ENCODE peak calls at places on chromosomes 2 and 18, in five cellular contexts. P, Y, X, S and O are unnamed samples.

GRCh38 chr2:217513256-217513655 is 489.5 kb downstream of the TNS1 start:
- DNase-seq in P (no peak), S (no peak), Y (no peak), X (no peak), O (no peak)

GRCh38 chr2:199261936-199262335 is 195.8 kb downstream of the SATB2 start:
- DNase-seq in X (no peak), Y (no peak), S (no peak), P (no peak), O (no peak)

GRCh38 chr2:205808493-205809121 is 126.3 kb downstream of the NRP2 start:
- DNase-seq in S (no peak), P (no peak), X (no peak), Y (peak; percentile 73), O (no peak)

GRCh38 chr18:54822872-54823845 is 5.1 kb upstream of the RAB27B start:
- DNase-seq in P (no peak), S (peak; percentile 65), Y (no peak), X (no peak), O (no peak)

GRCh38 chr2:235557903-235558302 is 64.1 kb downstream of the AGAP1 start:
- DNase-seq in X (no peak), P (no peak), S (no peak), Y (no peak), O (no peak)

GRCh38 chr18:77470836-77471413 is 221.3 kb downstream of the GALR1 start:
- DNase-seq in Y (no peak), P (no peak), X (no peak), S (no peak), O (no peak)

GRCh38 chr18:55497825-55498403 is 90.1 kb downstream of the TCF4 start:
- DNase-seq in P (no peak), X (no peak), S (no peak), Y (no peak), O (no peak)

GRCh38 chr2:240463866-240464481 is 28.5 kb downstream of the GPC1 start:
- DNase-seq in S (no peak), Y (peak; percentile 60), X (no peak), P (no peak), O (peak; percentile 34)

GRCh38 chr2:207929923-207930322 is 95.4 kb downstream of the PLEKHM3 start:
- DNase-seq in S (no peak), X (no peak), P (no peak), Y (no peak), O (no peak)

GRCh38 chr18:49849331-49850217 is 36.2 kb upstream of the ACAA2 start:
- DNase-seq in X (peak; percentile 80), P (no peak), Y (no peak), S (peak; percentile 92), O (no peak)

GRCh38 chr2:42386684-42387083 is 25.7 kb upstream of the COX7A2L start:
- DNase-seq in Y (no peak), P (no peak), S (peak; percentile 28), X (no peak), O (no peak)

GRCh38 chr18:2692508-2692907 is 37.0 kb downstream of the SMCHD1 start:
- DNase-seq in S (no peak), P (no peak), X (no peak), Y (no peak), O (no peak)

GRCh38 chr2:233346930-233347329 is 7.4 kb upstream of the DGKD start:
- DNase-seq in Y (no peak), P (no peak), S (no peak), X (no peak), O (no peak)

GRCh38 chr2:55232863-55233657 is 572 bp downstream of the RPS27A start:
- DNase-seq in Y (peak; percentile 75), S (no peak), X (peak; percentile 40), P (peak; percentile 34), O (peak; percentile 61)

GRCh38 chr2:174688079-174688478 is 76.2 kb downstream of the CHRNA1 start:
- DNase-seq in P (no peak), X (peak; percentile 53), S (no peak), Y (no peak), O (no peak)

GRCh38 chr2:81395746-81396145 is 1091.2 kb upstream of the LRRTM1 start:
- DNase-seq in X (no peak), P (no peak), S (no peak), Y (no peak), O (no peak)

GRCh38 chr18:76610933-76611749 is 116.1 kb upstream of the ZNF516 start:
- DNase-seq in P (no peak), Y (no peak), X (no peak), S (no peak), O (no peak)

GRCh38 chr2:168156661-168157060 is 90.7 kb downstream of the STK39 start:
- DNase-seq in X (no peak), S (no peak), P (peak; percentile 53), Y (no peak), O (no peak)

GRCh38 chr2:113079123-113079522 is 11.4 kb downstream of the IL1F10 start:
- DNase-seq in Y (no peak), P (no peak), X (no peak), S (no peak), O (no peak)

GRCh38 chr18:37701967-37702366 is 136.4 kb upstream of the CELF4 start:
- DNase-seq in S (no peak), Y (no peak), X (no peak), P (no peak), O (no peak)

GRCh38 chr2:84970956-84971798 is at the start of gene KCMF1:
- DNase-seq in Y (peak; percentile 91), S (no peak), X (peak; percentile 30), P (peak; percentile 70), O (peak; percentile 92)

GRCh38 chr2:6994569-6994968 is 77.4 kb downstream of the RNF144A start:
- DNase-seq in X (no peak), P (no peak), Y (no peak), S (no peak), O (no peak)

GRCh38 chr2:6990871-6991270 is 73.7 kb downstream of the RNF144A start:
- DNase-seq in S (no peak), P (no peak), X (no peak), Y (no peak), O (no peak)

GRCh38 chr2:6992821-6993228 is 75.6 kb downstream of the RNF144A start:
- DNase-seq in Y (no peak), S (no peak), P (no peak), X (no peak), O (no peak)

GRCh38 chr2:6995406-6996117 is 78.3 kb downstream of the RNF144A start:
- DNase-seq in P (no peak), Y (no peak), S (no peak), X (no peak), O (no peak)

DNA sequence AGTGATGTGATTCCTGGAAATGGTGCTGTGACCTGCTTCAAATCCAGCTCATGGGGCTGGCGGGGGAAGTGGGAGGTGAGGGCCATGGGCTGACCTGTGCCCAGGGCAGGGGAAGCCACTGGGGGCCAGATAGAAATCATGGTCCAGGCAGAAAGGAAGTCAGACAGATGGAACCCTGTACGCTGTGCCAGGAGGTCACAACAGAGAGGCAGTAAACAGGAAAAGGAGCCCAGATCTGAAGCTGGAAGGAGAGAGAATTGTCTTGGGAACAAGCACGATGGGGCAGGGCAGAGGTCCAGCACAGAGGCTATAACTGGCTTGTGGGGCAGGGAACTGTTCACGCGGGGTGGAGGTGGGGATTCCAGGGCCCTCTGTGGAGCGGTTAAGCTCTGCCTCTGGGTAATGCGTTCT is 76.0 kb downstream of the RNF144A start:
- DNase-seq in S (no peak), X (peak; percentile 70), Y (no peak), P (peak; percentile 43), O (no peak)
- H3K27ac ChIP-seq in S (no peak overlapping the region), X (peak overlapping the region; percentile 22), Y (peak overlapping the region; percentile 20), P (peak overlapping the region; percentile 33), O (peak overlapping the region; percentile 15)

DNA sequence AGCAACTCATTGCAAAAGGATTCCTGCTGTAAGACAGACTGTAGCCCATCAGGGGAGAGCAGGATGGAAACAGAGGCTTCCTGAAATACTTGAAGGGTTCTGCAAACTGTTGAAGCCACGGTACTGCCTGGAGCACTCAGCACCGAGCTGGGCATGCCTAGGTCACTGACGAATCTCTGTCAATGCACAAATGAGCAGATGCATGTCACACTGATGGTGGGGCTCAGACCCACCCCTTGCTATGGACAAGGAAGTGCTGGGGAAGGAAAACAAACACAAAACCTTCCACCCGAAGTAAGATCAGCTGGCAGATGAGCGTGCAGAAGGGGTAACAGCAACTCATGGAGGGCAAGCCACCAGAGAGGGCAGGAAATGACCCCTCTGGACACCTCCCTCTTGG is 136.7 kb downstream of the BCL2 start:
- DNase-seq in S (no peak), P (no peak), X (no peak), Y (no peak), O (peak; percentile 59)
- H3K4me1 ChIP-seq in S (no peaks in the 10 kb centered on the region), P (peaks cover 23% of the 10 kb centered on the region), X (no peaks in the 10 kb centered on the region), Y (peaks cover 79% of the 10 kb centered on the region), O (peaks cover 58% of the 10 kb centered on the region)

GRCh38 chr18:48546411-48546810 is 7.6 kb downstream of the CTIF start:
- DNase-seq in Y (no peak), S (no peak), P (no peak), X (no peak), O (no peak)

GRCh38 chr18:48547456-48548403 is 8.9 kb downstream of the CTIF start:
- DNase-seq in X (no peak), P (no peak), Y (no peak), S (no peak), O (no peak)

GRCh38 chr18:48550101-48550729 is 11.4 kb downstream of the CTIF start:
- DNase-seq in Y (no peak), S (no peak), P (no peak), X (no peak), O (no peak)

GRCh38 chr18:48548921-48549320 is 10.1 kb downstream of the CTIF start:
- DNase-seq in P (no peak), Y (no peak), S (no peak), X (no peak), O (no peak)

DNA sequence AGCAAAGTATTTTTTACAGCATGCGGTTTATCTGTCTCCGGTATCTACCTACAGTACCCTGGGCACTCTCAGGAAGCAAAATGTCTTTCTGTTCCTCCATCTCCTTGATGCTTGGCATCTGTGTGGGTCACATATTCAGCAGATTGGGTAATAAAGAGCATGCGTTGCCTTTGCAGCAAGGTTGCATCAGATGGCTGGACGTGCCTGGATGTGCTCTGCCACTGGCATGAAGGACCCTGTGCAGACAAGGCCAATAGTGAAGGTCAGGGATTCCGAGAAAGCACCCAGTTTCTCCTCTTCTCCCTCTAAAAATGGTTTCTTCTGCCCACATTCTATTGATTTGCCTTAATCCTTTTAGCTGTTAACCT is 9.6 kb downstream of the CTIF start:
- DNase-seq in X (no peak), S (no peak), Y (peak; percentile 80), P (no peak), O (no peak)
- TF ChIP-seq POLR2A in X (no peak), S (no peak), Y (no peak), P (no peak), O (no peak)

DNA sequence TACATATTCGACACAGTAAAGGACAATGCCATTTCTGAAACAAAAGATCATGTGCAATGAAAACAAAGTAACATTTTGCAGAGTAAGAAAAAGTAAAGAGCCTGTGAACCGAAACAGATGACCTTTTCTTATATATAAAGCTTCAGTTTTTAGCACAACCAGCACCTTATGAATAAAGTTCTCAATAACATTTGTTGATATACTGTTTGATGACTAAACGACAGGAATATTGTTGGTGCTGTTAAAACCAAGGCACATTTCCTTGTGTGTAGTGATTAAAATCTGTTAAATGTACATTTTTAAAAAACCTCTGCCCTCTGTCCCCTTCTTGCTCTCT is 1.4 kb downstream of the PELI1 start:
- DNase-seq in X (no peak), P (no peak), Y (no peak), S (no peak), O (no peak)
- H3K27ac ChIP-seq in X (peak overlapping the region; percentile 74), P (peak overlapping the region; percentile 99), Y (peak overlapping the region; percentile 99), S (no peak overlapping the region), O (peak overlapping the region; percentile 99)